ENCODE peak calls at places on chromosomes 5 and 9, in nine cellular contexts. G, Q, Y, R, S, V, T, J and O are unnamed samples.

GRCh38 chr9:6230037-6230778 is 14.6 kb downstream of the IL33 start:
- DNase-seq in V (no peak), Q (no peak), G (no peak), Y (no peak), J (no peak), S (peak; percentile 72), R (no peak), T (no peak), O (no peak)

GRCh38 chr5:15785636-15786035 is 285.7 kb downstream of the FBXL7 start:
- DNase-seq in T (no peak), Y (no peak), Q (no peak), J (no peak), G (no peak), V (no peak), R (no peak), S (no peak), O (no peak)

GRCh38 chr9:5453004-5453403 is 2.7 kb downstream of the CD274 start:
- DNase-seq in V (no peak), Y (no peak), T (no peak), Q (no peak), J (no peak), G (no peak), R (no peak), S (no peak), O (no peak)

GRCh38 chr5:42655982-42656660 is 100.5 kb upstream of the CCDC152 start:
- DNase-seq in Q (no peak), V (no peak), T (no peak), Y (no peak), J (no peak), G (no peak), S (no peak), R (no peak), O (no peak)

GRCh38 chr5:145811834-145812625 is 23.1 kb downstream of the PRELID2 start:
- DNase-seq in Q (peak; percentile 24), Y (no peak), G (no peak), S (peak; percentile 65), V (no peak), J (no peak), T (no peak), R (peak; percentile 30), O (no peak)

GRCh38 chr9:121943463-121943862 is 149.6 kb downstream of the TTLL11 start:
- DNase-seq in S (no peak), Q (no peak), T (no peak), Y (no peak), G (peak; percentile 96), V (no peak), J (no peak), R (no peak), O (no peak)

GRCh38 chr5:102931085-102931484 is 176.0 kb downstream of the PAM start:
- DNase-seq in G (no peak), T (no peak), Y (no peak), Q (no peak), V (no peak), R (no peak), S (no peak), J (no peak), O (no peak)

GRCh38 chr5:58317009-58317408 is 142.9 kb downstream of the PLK2 start:
- DNase-seq in V (no peak), S (no peak), G (no peak), Y (no peak), R (no peak), J (no peak), Q (no peak), T (no peak), O (no peak)

GRCh38 chr9:98778711-98779530 is 17.4 kb downstream of the ANKS6 start:
- DNase-seq in S (no peak), T (no peak), J (no peak), Q (no peak), V (peak; percentile 40), G (no peak), R (no peak), Y (no peak), O (no peak)

GRCh38 chr5:17001418-17001817 is 65.3 kb upstream of the MYO10 start:
- DNase-seq in V (no peak), J (no peak), Y (no peak), R (no peak), G (no peak), Q (no peak), S (no peak), T (no peak), O (no peak)

GRCh38 chr9:137167752-137168574 is 1.9 kb downstream of the LRRC26 start:
- DNase-seq in T (peak; percentile 72), Y (no peak), J (no peak), Q (no peak), R (no peak), V (peak; percentile 70), S (no peak), G (no peak), O (no peak)

GRCh38 chr5:124061663-124062062 is 549.7 kb downstream of the CSNK1G3 start:
- DNase-seq in G (no peak), T (peak; percentile 16), S (peak; percentile 48), R (peak; percentile 66), J (no peak), Q (peak; percentile 71), V (no peak), Y (no peak), O (no peak)
- H3K27ac ChIP-seq in G (no peak overlapping the region), T (no peak overlapping the region), S (no peak overlapping the region), R (no peak overlapping the region), J (no peak overlapping the region), Q (no peak overlapping the region), V (no peak overlapping the region), Y (no peak overlapping the region), O (no peak overlapping the region)

GRCh38 chr9:95089257-95089873 is 228.1 kb downstream of the FANCC start:
- DNase-seq in S (no peak), G (no peak), J (no peak), V (no peak), T (no peak), Q (no peak), Y (peak; percentile 39), R (peak; percentile 15), O (no peak)

GRCh38 chr9:95087659-95088242 is 229.8 kb downstream of the FANCC start:
- DNase-seq in T (peak; percentile 66), Q (no peak), G (peak; percentile 8), S (no peak), Y (peak; percentile 42), R (peak; percentile 62), J (no peak), V (peak; percentile 47), O (no peak)

GRCh38 chr9:95086564-95086955 is 230.9 kb downstream of the FANCC start:
- DNase-seq in R (no peak), G (no peak), Q (no peak), T (no peak), J (no peak), S (no peak), V (no peak), Y (no peak), O (no peak)

GRCh38 chr9:95089916-95090791 is 227.4 kb downstream of the FANCC start:
- DNase-seq in V (peak; percentile 84), R (peak; percentile 39), Q (no peak), J (no peak), S (no peak), G (no peak), Y (peak; percentile 52), T (no peak), O (no peak)

DNA sequence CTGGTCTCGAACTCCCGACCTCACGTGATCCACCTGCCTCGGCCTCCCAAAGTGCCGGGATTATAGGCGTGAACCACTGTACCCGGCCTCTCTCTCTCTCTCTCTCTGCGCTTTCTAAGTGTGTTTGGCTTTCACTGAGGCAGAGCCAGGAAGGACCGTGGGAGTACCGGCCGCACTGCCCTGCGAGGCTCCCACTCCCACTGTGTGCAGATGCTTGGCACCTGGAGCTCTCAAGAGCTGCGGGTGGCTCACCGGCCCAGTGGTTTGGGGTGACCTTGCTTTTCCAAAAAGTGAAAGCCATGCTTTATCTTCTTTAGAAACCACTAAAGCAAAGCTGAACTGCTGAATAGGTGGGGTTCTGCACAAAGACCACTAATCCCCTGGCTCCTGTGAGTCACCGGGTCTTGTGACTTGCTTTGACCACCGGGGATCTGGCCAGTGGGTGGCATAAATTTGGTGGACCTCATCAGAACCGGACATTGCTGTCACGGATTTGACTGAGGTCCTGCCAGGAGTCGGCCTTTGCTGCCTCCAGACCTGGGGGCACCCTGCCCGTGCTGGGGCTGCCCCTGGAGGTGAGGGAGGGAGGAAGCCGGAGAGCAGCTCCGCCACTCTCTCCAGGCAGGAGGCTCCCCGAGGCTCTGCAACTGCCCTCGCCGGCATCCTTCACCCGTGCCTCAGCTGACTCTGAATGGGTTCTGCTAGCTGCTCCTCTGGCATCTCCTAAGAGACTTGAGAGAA is 228.9 kb downstream of the FANCC start:
- DNase-seq in J (no peak), S (no peak), V (no peak), Y (peak; percentile 40), T (no peak), R (peak; percentile 15), G (no peak), Q (no peak), O (no peak)
- H3K4me1 ChIP-seq in J (no peaks in the 10 kb centered on the region), S (peaks cover 4% of the 10 kb centered on the region), V (peaks cover 45% of the 10 kb centered on the region), Y (peaks cover 9% of the 10 kb centered on the region), T (peaks cover 57% of the 10 kb centered on the region), R (peaks cover 70% of the 10 kb centered on the region), G (no peaks in the 10 kb centered on the region), Q (peaks cover 83% of the 10 kb centered on the region), O (peaks cover 100% of the 10 kb centered on the region)

DNA sequence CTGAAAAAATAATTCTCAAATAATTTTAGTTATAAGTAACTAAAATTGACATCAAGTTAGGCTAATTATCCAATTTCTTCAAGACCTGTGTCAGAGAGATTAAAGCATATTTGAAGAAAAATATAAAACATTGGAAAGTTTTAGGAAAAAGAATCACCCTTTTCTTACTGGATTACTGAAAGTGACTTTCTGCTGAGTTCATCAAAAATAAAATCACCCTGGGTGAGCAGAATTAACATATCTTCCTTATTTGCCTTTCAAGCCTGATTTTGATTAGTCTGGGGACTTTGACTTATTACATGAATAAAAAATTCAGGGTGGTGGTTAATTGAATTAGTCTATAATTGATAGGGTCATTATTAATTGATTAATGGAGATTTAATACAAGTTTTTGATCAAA is 252.3 kb upstream of the HAPLN1 start:
- DNase-seq in T (no peak), J (no peak), Q (no peak), V (no peak), Y (no peak), R (no peak), G (no peak), S (no peak), O (no peak)
- H3K4me3 ChIP-seq in T (no peak overlapping the region), J (no peak overlapping the region), Q (no peak overlapping the region), V (no peak overlapping the region), Y (no peak overlapping the region), R (no peak overlapping the region), G (no peak overlapping the region), S (no peak overlapping the region), O (no peak overlapping the region)

GRCh38 chr9:95503369-95503768 is 13.4 kb downstream of the PTCH1 start:
- DNase-seq in Q (no peak), J (no peak), S (no peak), Y (no peak), R (no peak), V (no peak), T (no peak), G (no peak), O (no peak)

GRCh38 chr9:95499847-95500246 is 16.9 kb downstream of the PTCH1 start:
- DNase-seq in S (no peak), R (no peak), G (no peak), Q (no peak), T (no peak), Y (no peak), V (peak; percentile 66), J (no peak), O (no peak)

GRCh38 chr9:95505072-95505471 is 11.7 kb downstream of the PTCH1 start:
- DNase-seq in T (no peak), R (no peak), S (no peak), Q (no peak), G (no peak), J (no peak), V (no peak), Y (no peak), O (no peak)

GRCh38 chr9:95504053-95504963 is 12.5 kb downstream of the PTCH1 start:
- DNase-seq in V (no peak), G (peak; percentile 69), J (no peak), R (no peak), Y (no peak), T (peak; percentile 23), S (peak; percentile 54), Q (peak; percentile 59), O (no peak)

GRCh38 chr9:95502248-95502647 is 14.5 kb downstream of the PTCH1 start:
- DNase-seq in G (no peak), R (no peak), J (no peak), S (no peak), V (no peak), Q (no peak), T (no peak), Y (no peak), O (no peak)
- H3K27ac ChIP-seq in G (no peak overlapping the region), R (no peak overlapping the region), J (no peak overlapping the region), S (no peak overlapping the region), V (no peak overlapping the region), Q (no peak overlapping the region), T (no peak overlapping the region), Y (no peak overlapping the region), O (no peak overlapping the region)